ENCODE peak calls at places on chromosomes 6 and 20, in six cellular contexts. W, E, I, H, U and V are unnamed samples.

GRCh38 chr6:142631517-142632385 is 313.2 kb downstream of the HIVEP2 start:
- DNase-seq in I (no peak), E (no peak), U (no peak), W (no peak), H (no peak), V (no peak)

GRCh38 chr20:38076548-38076947 is 43.0 kb downstream of the RPRD1B start:
- DNase-seq in U (no peak), W (no peak), I (no peak), E (no peak), H (no peak), V (no peak)

GRCh38 chr20:41167481-41168253 is 30.3 kb downstream of the PLCG1 start:
- DNase-seq in H (no peak), U (no peak), W (no peak), I (no peak), E (no peak), V (no peak)

GRCh38 chr20:59813948-59814834 is 119.2 kb downstream of the SYCP2 start:
- DNase-seq in I (no peak), W (no peak), H (no peak), U (no peak), E (peak; percentile 15), V (peak; percentile 22)

GRCh38 chr6:154292855-154293519 is 63.6 kb downstream of the IPCEF1 start:
- DNase-seq in W (no peak), U (peak; percentile 2), E (no peak), H (peak; percentile 44), I (no peak), V (no peak)

GRCh38 chr6:137823826-137824501 is 43.1 kb upstream of the TNFAIP3 start:
- DNase-seq in U (peak; percentile 18), W (peak; percentile 17), H (no peak), I (peak; percentile 65), E (peak; percentile 36), V (no peak)

GRCh38 chr6:100057941-100058340 is 63.9 kb upstream of the MCHR2 start:
- DNase-seq in I (no peak), U (no peak), E (no peak), H (peak; percentile 37), W (no peak), V (no peak)

GRCh38 chr6:167113935-167114910 is 8.7 kb upstream of the CCR6 start:
- DNase-seq in I (peak; percentile 58), W (peak; percentile 78), H (no peak), U (no peak), E (no peak), V (no peak)

GRCh38 chr20:19688031-19688806 is 69.8 kb upstream of the RIN2 start:
- DNase-seq in U (peak; percentile 77), E (peak; percentile 73), W (peak; percentile 44), H (peak; percentile 96), I (no peak), V (peak; percentile 44)

GRCh38 chr20:63376283-63377250 is 15.4 kb upstream of the CHRNA4 start:
- DNase-seq in H (no peak), E (no peak), I (no peak), U (no peak), W (no peak), V (no peak)

GRCh38 chr20:37358366-37359150 is 12.6 kb downstream of the SRC start:
- DNase-seq in H (no peak), E (no peak), W (no peak), I (no peak), U (no peak), V (peak; percentile 81)

GRCh38 chr20:37749185-37749584 is 55.4 kb downstream of the CTNNBL1 start:
- DNase-seq in H (no peak), W (no peak), E (no peak), I (no peak), U (no peak), V (no peak)

GRCh38 chr6:89597988-89598387 is 40.6 kb downstream of the LYRM2 start:
- DNase-seq in W (peak; percentile 12), H (peak; percentile 40), E (peak; percentile 10), U (peak; percentile 54), I (no peak), V (no peak)

GRCh38 chr20:63521602-63522001 is 1.0 kb downstream of the PPDPF start:
- DNase-seq in W (no peak), I (no peak), E (no peak), U (peak; percentile 59), H (no peak), V (no peak)

GRCh38 chr20:5482791-5483190 is 166.0 kb upstream of the PROKR2 start:
- DNase-seq in H (peak; percentile 17), I (no peak), U (no peak), E (no peak), W (no peak), V (no peak)

GRCh38 chr6:44381739-44382138 is 5.8 kb upstream of the CDC5L start:
- DNase-seq in W (no peak), U (no peak), I (no peak), H (no peak), E (peak; percentile 48), V (no peak)

GRCh38 chr20:46708172-46708860 is 1.1 kb upstream of the SLC2A10 start:
- DNase-seq in W (peak; percentile 15), I (no peak), E (no peak), H (no peak), U (peak; percentile 88), V (no peak)